ENCODE peak calls at places on chromosomes 11 and 22, in seven cellular contexts. I is kidney glomerular epithelial cell; D is nephron progenitor cell; P is naive thymus-derived CD4-positive, alpha-beta T cell; L is HuH-7; O is left ventricle myocardium superior; Y is NCI-H345. M is an unnamed sample.
A peak's percentile ranks its signal among the peaks of the same experiment; 100 is the strongest.

GRCh38 chr11:3808846-3809623 is 675 bp downstream of the PGAP2 start:
- DNase-seq in O (no peak), P (peak; percentile 31), I (peak; percentile 58), D (no peak), L (peak; percentile 92), Y (peak; percentile 30), M (peak; percentile 64)

GRCh38 chr22:50735739-50736030 is 2.3 kb upstream of the ACR start:
- DNase-seq in O (no peak), P (no peak), I (no peak), L (no peak), Y (no peak), D (no peak), M (no peak)

GRCh38 chr11:65316311-65316978 is 1.8 kb downstream of the CDC42EP2 start:
- DNase-seq in O (peak; percentile 75), P (no peak), D (peak; percentile 25), I (no peak), Y (no peak), L (no peak), M (no peak)

GRCh38 chr11:7098235-7098832 is 9.5 kb downstream of the RBMXL2 start:
- DNase-seq in D (peak; percentile 28), L (peak; percentile 64), I (peak; percentile 57), Y (peak; percentile 69), O (no peak), P (peak; percentile 10), M (peak; percentile 50)

GRCh38 chr11:8242480-8243280 is 21.0 kb downstream of the LMO1 start:
- DNase-seq in P (no peak), D (no peak), I (no peak), Y (no peak), L (no peak), O (no peak), M (no peak)

GRCh38 chr11:62015615-62016014 is 48.2 kb upstream of the FTH1 start:
- DNase-seq in Y (no peak), P (no peak), L (no peak), O (no peak), D (no peak), I (no peak), M (no peak)

GRCh38 chr22:44108806-44109385 is 71.8 kb upstream of the PARVG start:
- DNase-seq in O (peak; percentile 25), P (no peak), D (no peak), L (no peak), Y (no peak), I (no peak), M (no peak)

GRCh38 chr11:116589402-116589801 is 183.4 kb downstream of the BUD13 start:
- DNase-seq in O (no peak), Y (no peak), P (no peak), D (no peak), L (no peak), I (no peak), M (no peak)

GRCh38 chr11:29448246-29448877 is 568.5 kb downstream of the KCNA4 start:
- DNase-seq in I (peak; percentile 60), D (peak; percentile 9), O (no peak), Y (no peak), P (no peak), L (peak; percentile 1), M (no peak)

GRCh38 chr11:130397780-130398179 is 30.6 kb downstream of the ADAMTS8 start:
- DNase-seq in L (no peak), O (no peak), P (no peak), I (no peak), D (no peak), Y (no peak), M (no peak)

GRCh38 chr11:128054323-128054910 is 532.9 kb downstream of the ETS1 start:
- DNase-seq in L (no peak), P (peak; percentile 17), I (no peak), O (no peak), Y (no peak), D (no peak), M (no peak)

GRCh38 chr11:44938066-44938691 is 12.5 kb downstream of the TP53I11 start:
- DNase-seq in L (no peak), P (no peak), D (no peak), I (no peak), Y (no peak), O (no peak), M (no peak)

GRCh38 chr11:12631651-12632050 is 42.6 kb upstream of the TEAD1 start:
- DNase-seq in O (no peak), D (no peak), L (no peak), I (peak; percentile 5), Y (no peak), P (no peak), M (no peak)

GRCh38 chr11:79381036-79381435 is 59.8 kb downstream of the TENM4 start:
- DNase-seq in D (no peak), Y (no peak), O (no peak), I (no peak), L (no peak), P (no peak), M (no peak)

GRCh38 chr22:36612458-36612857 is 83.5 kb upstream of the EIF3D start:
- DNase-seq in I (no peak), O (no peak), P (no peak), Y (no peak), D (no peak), L (no peak), M (no peak)

GRCh38 chr11:79449040-79449439 is 8.2 kb upstream of the TENM4 start:
- DNase-seq in I (no peak), P (no peak), L (no peak), Y (no peak), O (no peak), D (no peak), M (no peak)

GRCh38 chr22:30602049-30602448 is 4.9 kb upstream of the TCN2 start:
- DNase-seq in D (no peak), I (peak; percentile 30), Y (no peak), O (no peak), L (no peak), P (peak; percentile 7), M (no peak)

GRCh38 chr11:115092516-115092915 is 411.7 kb downstream of the CADM1 start:
- DNase-seq in L (no peak), Y (no peak), O (no peak), D (no peak), I (no peak), P (no peak), M (no peak)

GRCh38 chr11:10623797-10624761 is 55.6 kb upstream of the LYVE1 start:
- DNase-seq in P (no peak), O (peak; percentile 46), I (peak; percentile 13), Y (peak; percentile 40), D (no peak), L (peak; percentile 45), M (no peak)

GRCh38 chr11:95067828-95068244 is 1.1 kb downstream of the SRSF8 start:
- DNase-seq in D (no peak), Y (peak; percentile 55), O (no peak), I (no peak), L (no peak), P (no peak), M (no peak)

GRCh38 chr11:69837791-69838190 is 18.6 kb upstream of the FGF3 start:
- DNase-seq in L (no peak), I (no peak), D (no peak), P (no peak), Y (no peak), O (no peak), M (no peak)

GRCh38 chr22:37848587-37849088 is 581 bp upstream of the EIF3L start:
- DNase-seq in D (no peak), I (no peak), O (no peak), L (no peak), P (no peak), Y (no peak), M (no peak)

GRCh38 chr11:33448461-33449130 is 191.4 kb downstream of the HIPK3 start:
- DNase-seq in O (no peak), D (no peak), I (no peak), L (no peak), P (no peak), Y (no peak), M (no peak)

GRCh38 chr11:112128483-112129121 is 35.3 kb downstream of the IL18 start:
- DNase-seq in I (peak; percentile 43), O (peak; percentile 44), P (no peak), L (no peak), Y (peak; percentile 94), D (no peak), M (no peak)

GRCh38 chr22:17781319-17782031 is 7.2 kb upstream of the BID start:
- DNase-seq in L (no peak), P (no peak), O (no peak), Y (peak; percentile 46), D (no peak), I (peak; percentile 87), M (no peak)

GRCh38 chr22:44605486-44605885 is 96.5 kb upstream of the PRR5 start:
- DNase-seq in P (no peak), O (no peak), Y (no peak), I (no peak), D (no peak), L (no peak), M (no peak)

GRCh38 chr22:26139320-26139719 is 29.9 kb upstream of the SEZ6L start:
- DNase-seq in L (no peak), Y (peak; percentile 58), D (no peak), I (no peak), P (no peak), O (peak; percentile 30), M (no peak)

GRCh38 chr11:33696411-33696810 is 4.2 kb downstream of the C11orf91 start:
- DNase-seq in I (no peak), L (no peak), Y (no peak), P (no peak), D (no peak), O (no peak), M (no peak)

GRCh38 chr11:35083181-35084061 is 55.5 kb upstream of the CD44 start:
- DNase-seq in Y (no peak), P (peak; percentile 78), O (peak; percentile 51), L (no peak), D (no peak), I (no peak), M (peak; percentile 31)

GRCh38 chr22:25109878-25110595 is 89.6 kb upstream of the CRYBB3 start:
- DNase-seq in P (no peak), Y (no peak), L (peak; percentile 42), O (no peak), I (no peak), D (no peak), M (no peak)

GRCh38 chr11:8283510-8284272 is 20.0 kb upstream of the LMO1 start:
- DNase-seq in Y (no peak), P (no peak), D (peak; percentile 68), L (no peak), O (no peak), I (no peak), M (no peak)

GRCh38 chr22:50516068-50516467 is 8.0 kb downstream of the NCAPH2 start:
- DNase-seq in D (no peak), I (no peak), L (no peak), P (no peak), O (no peak), Y (no peak), M (no peak)

GRCh38 chr22:48905206-48905975 is 922.3 kb downstream of the BRD1 start:
- DNase-seq in Y (no peak), I (no peak), D (no peak), P (no peak), L (no peak), O (peak; percentile 10), M (no peak)

GRCh38 chr11:2691355-2691761 is 8.4 kb downstream of the KCNQ1OT1 start:
- DNase-seq in L (no peak), P (no peak), I (no peak), Y (no peak), O (no peak), D (no peak), M (no peak)

GRCh38 chr11:18106688-18107087 is 806 bp upstream of the SAAL1 start:
- DNase-seq in D (no peak), I (no peak), P (no peak), O (no peak), L (no peak), Y (no peak), M (no peak)

GRCh38 chr11:119727523-119728081 is 1.4 kb downstream of the NECTIN1 start:
- DNase-seq in Y (peak; percentile 28), L (peak; percentile 65), I (no peak), O (peak; percentile 62), D (peak; percentile 63), P (no peak), M (peak; percentile 54)

GRCh38 chr11:131688056-131688693 is 317.8 kb downstream of the NTM start:
- DNase-seq in L (peak; percentile 76), I (peak; percentile 24), D (peak; percentile 84), P (no peak), O (peak; percentile 74), Y (peak; percentile 62), M (peak; percentile 79)

GRCh38 chr22:35956850-35957249 is 71.8 kb downstream of the RBFOX2 start:
- DNase-seq in Y (no peak), I (no peak), P (no peak), L (no peak), D (no peak), O (no peak), M (no peak)